ENCODE peak calls at places on chromosomes 13 and 19, in five cellular contexts. A, R, X, M and E are unnamed samples.

GRCh38 chr13:34627499-34627898 is 314.6 kb upstream of the NBEA start:
- DNase-seq in A (no peak), R (no peak), X (no peak), M (no peak), E (no peak)

GRCh38 chr13:98026457-98026857 is 73.0 kb downstream of the IPO5 start:
- DNase-seq in A (no peak), R (no peak), X (no peak), M (peak; percentile 64), E (no peak)

GRCh38 chr13:83450586-83450985 is 431.7 kb downstream of the SLITRK1 start:
- DNase-seq in A (no peak), R (no peak), X (no peak), M (no peak), E (no peak)

GRCh38 chr13:99374169-99374991 is 67.2 kb upstream of the GPR183 start:
- DNase-seq in A (no peak), R (no peak), X (no peak), M (no peak), E (peak; percentile 41)

GRCh38 chr13:99990045-99990977 is 8.7 kb downstream of the ZIC2 start:
- DNase-seq in A (no peak), R (no peak), X (no peak), M (no peak), E (no peak)

GRCh38 chr19:47203254-47203653 is 27.7 kb downstream of the BBC3 start:
- DNase-seq in A (no peak), R (no peak), X (no peak), M (no peak), E (no peak)

GRCh38 chr13:94886191-94886590 is 173.8 kb upstream of the SOX21 start:
- DNase-seq in A (no peak), R (no peak), X (no peak), M (no peak), E (no peak)

GRCh38 chr13:79541426-79542049 is 60.6 kb downstream of the NDFIP2 start:
- DNase-seq in A (no peak), R (peak; percentile 22), X (no peak), M (peak; percentile 76), E (peak; percentile 26)

GRCh38 chr13:113297370-113297871 is 382 bp downstream of the LAMP1 start:
- DNase-seq in A (peak; percentile 27), R (peak; percentile 53), X (no peak), M (no peak), E (peak; percentile 64)

GRCh38 chr19:8449830-8450229 is 5.1 kb downstream of the HNRNPM start:
- DNase-seq in A (no peak), R (no peak), X (no peak), M (no peak), E (no peak)

GRCh38 chr13:83753912-83754624 is 128.2 kb downstream of the SLITRK1 start:
- DNase-seq in A (no peak), R (no peak), X (no peak), M (peak; percentile 6), E (no peak)

DNA sequence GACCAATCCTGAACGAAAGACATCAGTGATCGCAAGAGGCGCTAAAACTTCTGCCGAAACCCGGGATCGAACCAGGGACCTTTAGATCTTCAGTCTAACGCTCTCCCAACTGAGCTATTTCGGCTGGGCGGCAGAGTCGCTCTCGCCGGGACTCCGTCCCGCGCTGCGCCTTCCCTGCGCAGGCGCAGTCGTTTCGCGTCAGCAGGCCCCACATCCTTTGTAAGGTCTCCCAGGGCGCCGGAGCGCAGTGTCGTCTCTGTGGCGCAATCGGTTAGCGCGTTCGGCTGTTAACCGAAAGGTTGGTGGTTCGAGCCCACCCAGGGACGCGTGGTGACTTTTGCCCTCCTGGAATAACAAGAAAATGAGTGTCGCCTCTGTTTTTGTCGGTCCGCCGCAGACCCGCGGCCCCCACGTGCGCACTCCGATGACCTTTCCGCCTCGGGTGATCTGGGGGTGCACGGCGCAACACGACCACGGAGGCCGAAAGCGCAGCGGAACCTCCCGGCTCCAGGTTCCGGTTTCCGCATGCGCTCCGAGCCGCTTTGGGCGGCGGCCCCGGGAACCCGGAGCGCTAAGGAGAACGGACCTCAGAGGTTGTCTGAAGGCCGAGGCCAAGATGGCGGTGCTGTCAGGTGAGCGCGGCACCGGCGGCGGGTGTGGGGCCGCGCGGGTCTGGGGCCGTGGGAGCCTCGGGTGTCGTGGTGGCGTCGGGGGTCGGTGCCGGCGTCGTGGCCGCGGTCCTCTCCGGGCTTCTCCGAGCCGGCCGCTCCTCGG is at the start of gene NDUFS7:
- DNase-seq in A (peak; percentile 90), R (peak; percentile 88), X (peak; percentile 94), M (peak; percentile 96), E (peak; percentile 95)
- TF ChIP-seq CTCF in A (no peak), R (no peak), X (no peak), M (no peak), E (no peak)

GRCh38 chr13:106533101-106533939 is 2.1 kb downstream of the EFNB2 start:
- DNase-seq in A (peak; percentile 87), R (peak; percentile 41), X (peak; percentile 93), M (peak; percentile 88), E (peak; percentile 60)
- TF ChIP-seq CTCF in A (peak; percentile 62), R (peak; percentile 25), X (peak; percentile 67), M (peak; percentile 41), E (peak; percentile 29)

DNA sequence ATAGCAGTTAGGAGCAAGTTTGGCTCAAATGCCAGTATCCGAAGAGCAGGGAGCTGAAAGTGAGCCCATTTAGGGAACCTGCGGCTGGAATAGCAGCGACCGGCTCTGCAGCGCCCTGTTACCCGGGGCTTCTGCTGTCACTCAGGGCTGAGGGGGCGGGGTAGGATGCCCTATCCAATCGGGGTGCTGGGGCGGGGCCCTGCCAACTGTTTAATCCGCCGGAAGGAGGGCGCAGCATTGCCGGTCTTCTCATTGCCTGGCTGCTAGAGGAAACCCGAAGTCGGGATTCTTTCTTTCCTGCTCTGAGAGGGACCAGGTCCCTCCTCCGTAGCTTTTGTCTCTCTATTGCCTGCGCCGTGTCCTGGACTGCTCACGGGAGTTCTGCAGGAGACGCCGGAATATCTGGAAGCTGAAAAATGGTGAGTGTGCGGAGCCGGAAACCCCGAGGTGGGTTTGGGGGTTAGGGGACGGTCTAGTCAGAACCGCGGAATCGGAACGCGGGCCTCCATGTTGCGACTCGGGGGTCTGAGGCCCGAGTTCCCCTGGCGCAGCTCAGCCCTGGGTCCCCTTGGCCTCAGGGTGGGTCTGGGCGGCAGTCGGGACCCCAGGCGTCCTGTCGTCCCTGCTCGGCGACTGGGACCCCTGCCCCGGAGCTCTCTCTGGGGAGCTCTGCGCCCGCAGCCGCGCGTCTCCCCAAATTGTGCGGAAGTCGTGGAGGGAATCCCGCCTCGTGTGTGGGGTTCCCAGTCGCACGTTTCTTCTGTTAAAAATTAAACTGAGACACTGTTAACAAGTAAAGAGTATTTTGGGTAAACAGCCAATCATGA is 22.8 kb downstream of the ZNF763 start:
- DNase-seq in A (peak; percentile 98), R (peak; percentile 92), X (peak; percentile 98), M (peak; percentile 90), E (peak; percentile 89)
- TF ChIP-seq CTCF in A (no peak), R (no peak), X (no peak), M (no peak), E (no peak)

GRCh38 chr19:44954649-44955499 is at the start of gene CLPTM1:
- DNase-seq in A (peak; percentile 97), R (peak; percentile 98), X (peak; percentile 99), M (peak; percentile 98), E (peak; percentile 94)
- TF ChIP-seq CTCF in A (no peak), R (no peak), X (no peak), M (no peak), E (no peak)

DNA sequence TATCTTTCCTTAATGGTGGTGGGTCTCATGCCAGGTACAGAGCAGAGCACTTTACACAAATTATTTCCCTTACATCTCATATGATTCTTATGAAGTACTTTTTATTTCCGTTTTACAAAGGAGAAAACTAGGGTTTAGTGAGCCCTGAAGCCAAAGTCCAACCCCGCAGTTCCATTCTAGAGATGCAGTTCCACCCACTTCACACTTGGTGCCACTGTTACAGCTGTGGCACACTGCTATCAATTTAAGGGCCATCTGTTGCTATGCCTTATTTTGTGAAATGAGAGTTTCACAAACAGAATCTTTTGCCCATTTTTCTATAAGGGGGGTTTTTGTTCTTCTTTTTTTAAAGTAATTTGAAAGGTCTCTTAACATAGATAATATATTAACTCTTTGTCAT is 12.9 kb downstream of the MIPEP start:
- DNase-seq in A (no peak), R (no peak), X (no peak), M (peak; percentile 46), E (no peak)
- TF ChIP-seq CTCF in A (peak; percentile 25), R (peak; percentile 11), X (peak; percentile 38), M (peak; percentile 61), E (peak; percentile 48)

DNA sequence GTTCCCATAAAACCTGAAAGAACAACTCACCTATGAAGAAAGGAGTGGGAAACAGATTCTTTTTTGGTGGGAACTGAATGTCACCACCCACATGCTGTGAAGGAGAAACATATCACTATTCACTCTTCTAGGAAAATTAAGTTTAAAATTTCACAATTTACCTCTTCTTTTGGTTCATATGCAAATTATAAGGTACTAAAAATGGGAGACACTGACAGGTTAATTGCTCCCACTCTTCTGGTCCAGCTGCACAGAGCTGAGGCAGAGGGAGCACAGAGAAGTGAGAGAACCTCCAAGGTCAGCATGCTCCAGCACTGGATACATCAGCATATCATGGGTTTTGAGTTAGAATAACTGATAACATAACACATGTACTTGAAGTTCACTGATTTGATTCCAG is 186.9 kb downstream of the FGF14 start:
- DNase-seq in A (no peak), R (no peak), X (no peak), M (no peak), E (no peak)
- TF ChIP-seq CTCF in A (no peak), R (no peak), X (no peak), M (no peak), E (no peak)

DNA sequence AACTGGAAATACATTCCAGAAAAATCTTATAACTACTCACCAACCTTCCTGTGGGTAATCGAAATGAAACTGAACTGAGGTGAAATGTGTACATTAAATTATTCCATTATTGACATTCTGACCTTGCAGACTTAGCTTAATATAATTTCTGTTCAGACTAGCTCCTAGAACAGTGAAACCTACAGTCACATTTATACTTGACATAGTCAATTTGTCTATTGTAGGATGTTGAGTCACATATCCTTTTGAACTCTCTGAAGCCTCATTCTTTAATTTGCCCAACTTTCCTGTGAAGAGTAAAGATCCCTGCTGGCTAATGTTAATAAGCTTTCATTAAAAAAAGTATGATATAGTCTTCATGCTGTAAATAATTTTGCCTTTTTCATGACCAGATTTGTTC is 92.0 kb upstream of the SCEL start:
- DNase-seq in A (no peak), R (no peak), X (no peak), M (no peak), E (no peak)
- TF ChIP-seq CTCF in A (no peak), R (no peak), X (no peak), M (no peak), E (no peak)

GRCh38 chr13:53782400-53783030 is 753.9 kb downstream of the OLFM4 start:
- DNase-seq in A (peak; percentile 17), R (peak; percentile 30), X (no peak), M (peak; percentile 66), E (no peak)
- TF ChIP-seq CTCF in A (peak; percentile 62), R (peak; percentile 67), X (peak; percentile 79), M (peak; percentile 76), E (peak; percentile 72)